ENCODE peak calls at places on chromosomes 4 and X, in eight cellular contexts. J, X, D, B, E, A, T and O are unnamed samples.

GRCh38 chr4:143616771-143617170 is 83.7 kb downstream of the FREM3 start:
- DNase-seq in J (no peak), X (no peak), D (no peak), B (peak), E (no peak), A (no peak), T (peak), O (no peak)

GRCh38 chrX:142998447-142999208 is 27.1 kb upstream of the SPANXN4 start:
- DNase-seq in J (no peak), X (no peak), D (no peak), B (peak), E (no peak), A (no peak), T (no peak), O (peak)

GRCh38 chr4:3851211-3851610 is 85.0 kb downstream of the ADRA2C start:
- DNase-seq in J (no peak), X (no peak), D (no peak), B (no peak), E (no peak), A (no peak), T (peak), O (no peak)

GRCh38 chr4:89196056-89196674 is 84.8 kb downstream of the TIGD2 start:
- DNase-seq in J (no peak), X (no peak), D (no peak), B (no peak), E (no peak), A (no peak), T (no peak), O (no peak)

GRCh38 chr4:968221-968620 is 5.1 kb downstream of the DGKQ start:
- DNase-seq in J (no peak), X (no peak), D (no peak), B (no peak), E (no peak), A (no peak), T (no peak), O (no peak)

GRCh38 chrX:132071260-132071659 is 48.2 kb downstream of the STK26 start:
- DNase-seq in J (no peak), X (no peak), D (no peak), B (no peak), E (no peak), A (no peak), T (peak), O (peak)

GRCh38 chrX:23782863-23783568 is at the start of gene SAT1:
- DNase-seq in J (peak), X (peak), D (peak), B (peak), E (peak), A (peak), T (peak), O (peak)

GRCh38 chr4:139767168-139767567 is 101.5 kb downstream of the MGST2 start:
- DNase-seq in J (no peak), X (no peak), D (no peak), B (no peak), E (no peak), A (no peak), T (peak), O (no peak)

GRCh38 chr4:4831266-4831665 is 28.2 kb upstream of the MSX1 start:
- DNase-seq in J (no peak), X (no peak), D (no peak), B (no peak), E (no peak), A (no peak), T (no peak), O (no peak)

GRCh38 chrX:155048997-155049619 is 21.8 kb downstream of the CMC4 start:
- DNase-seq in J (peak), X (peak), D (no peak), B (peak), E (no peak), A (peak), T (no peak), O (peak)

GRCh38 chr4:82248903-82249632 is 124.7 kb downstream of the HNRNPD start:
- DNase-seq in J (no peak), X (no peak), D (no peak), B (no peak), E (no peak), A (no peak), T (no peak), O (no peak)

GRCh38 chrX:44462851-44463250 is 79.8 kb downstream of the FUNDC1 start:
- DNase-seq in J (no peak), X (peak), D (no peak), B (no peak), E (no peak), A (no peak), T (no peak), O (peak)

GRCh38 chrX:56219702-56220101 is 12.5 kb upstream of the KLF8 start:
- DNase-seq in J (no peak), X (no peak), D (no peak), B (no peak), E (no peak), A (no peak), T (no peak), O (no peak)
- TF ChIP-seq CTCF in J (no peak), X (no peak), D (no peak), B (no peak), E (peak), A (peak), T (peak), O (no peak)

DNA sequence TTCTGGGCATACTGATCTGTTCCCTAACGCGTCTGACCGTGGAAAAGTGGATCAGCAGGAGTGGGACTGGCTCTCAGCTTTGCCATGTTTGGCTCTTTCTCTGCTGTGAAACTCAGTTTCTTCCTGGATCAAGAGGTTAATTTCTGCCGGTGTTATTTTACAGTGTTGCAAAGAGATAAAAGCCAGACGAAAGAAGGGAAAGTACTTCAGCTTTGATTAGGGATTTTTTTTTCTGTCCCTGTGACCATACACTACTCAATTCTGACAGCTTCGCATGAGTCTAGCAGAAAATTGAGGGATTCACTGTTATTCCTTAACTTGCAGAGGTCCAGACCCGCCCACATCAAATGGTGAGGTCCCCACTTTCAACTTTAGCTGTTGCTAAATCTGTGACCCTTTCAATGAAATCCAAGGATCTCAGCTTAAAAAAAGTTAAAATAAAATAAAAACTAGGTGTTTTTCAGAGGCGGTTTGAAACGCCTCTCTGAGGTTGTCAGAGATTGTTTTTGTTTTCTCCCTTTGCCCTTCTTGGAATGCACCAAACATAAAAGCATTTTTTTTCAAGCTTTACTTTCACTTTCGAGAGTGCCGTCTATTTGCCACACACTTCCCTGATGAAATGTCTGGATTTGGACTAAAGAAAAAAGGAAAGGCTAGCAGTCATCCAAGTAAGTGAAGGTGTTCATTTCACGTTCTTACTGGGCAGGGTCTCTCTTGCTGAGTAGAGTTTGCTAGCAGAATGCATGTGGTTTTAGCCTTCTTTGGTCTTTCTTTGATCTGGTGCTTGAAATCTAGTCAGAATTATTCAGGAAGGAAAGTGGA is at the start of gene TLR3:
- DNase-seq in J (no peak), X (no peak), D (no peak), B (no peak), E (no peak), A (no peak), T (no peak), O (peak)
- H3K4me3 ChIP-seq in J (peak), X (peak), D (peak), B (peak), E (peak), A (peak), T (peak), O (peak)

DNA sequence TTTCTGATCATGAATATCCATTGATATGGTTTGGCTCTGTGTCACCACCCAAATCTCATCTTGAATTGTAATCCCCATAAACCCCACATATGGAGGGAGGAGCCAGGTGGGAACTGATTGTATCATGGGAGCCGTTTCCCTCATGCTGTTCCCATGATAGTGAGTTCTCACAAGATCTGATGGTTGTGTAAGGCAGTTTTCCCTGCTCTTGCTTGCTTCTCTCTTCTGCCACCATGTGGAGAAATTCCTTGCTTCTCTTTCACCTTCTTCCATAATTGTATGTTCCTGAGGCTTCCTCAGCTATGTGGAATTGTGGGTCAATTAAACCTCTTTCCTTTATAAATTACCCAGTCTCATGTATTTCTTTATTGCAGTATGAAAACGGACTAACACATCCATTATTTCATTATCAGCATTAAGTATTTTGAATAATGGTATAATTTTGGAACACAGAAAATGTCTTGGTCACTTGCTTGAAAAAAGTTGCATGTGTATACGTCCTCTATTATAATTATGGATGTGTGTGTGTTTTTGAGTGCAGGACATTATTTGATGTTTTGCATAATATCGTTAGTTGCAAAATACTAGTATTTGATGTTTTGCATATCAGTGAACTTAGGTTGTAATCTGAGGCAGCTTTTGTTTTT is 334.6 kb downstream of the PCDH10 start:
- DNase-seq in J (peak), X (no peak), D (no peak), B (peak), E (no peak), A (no peak), T (no peak), O (peak)
- TF ChIP-seq CTCF in J (peak), X (no peak), D (no peak), B (no peak), E (no peak), A (no peak), T (no peak), O (peak)

GRCh38 chr4:163284304-163284703 is 48.1 kb downstream of the NPY1R start:
- DNase-seq in J (no peak), X (no peak), D (no peak), B (no peak), E (no peak), A (no peak), T (no peak), O (no peak)

GRCh38 chr4:163279713-163280112 is 52.7 kb downstream of the NPY1R start:
- DNase-seq in J (no peak), X (no peak), D (no peak), B (no peak), E (no peak), A (no peak), T (no peak), O (no peak)

DNA sequence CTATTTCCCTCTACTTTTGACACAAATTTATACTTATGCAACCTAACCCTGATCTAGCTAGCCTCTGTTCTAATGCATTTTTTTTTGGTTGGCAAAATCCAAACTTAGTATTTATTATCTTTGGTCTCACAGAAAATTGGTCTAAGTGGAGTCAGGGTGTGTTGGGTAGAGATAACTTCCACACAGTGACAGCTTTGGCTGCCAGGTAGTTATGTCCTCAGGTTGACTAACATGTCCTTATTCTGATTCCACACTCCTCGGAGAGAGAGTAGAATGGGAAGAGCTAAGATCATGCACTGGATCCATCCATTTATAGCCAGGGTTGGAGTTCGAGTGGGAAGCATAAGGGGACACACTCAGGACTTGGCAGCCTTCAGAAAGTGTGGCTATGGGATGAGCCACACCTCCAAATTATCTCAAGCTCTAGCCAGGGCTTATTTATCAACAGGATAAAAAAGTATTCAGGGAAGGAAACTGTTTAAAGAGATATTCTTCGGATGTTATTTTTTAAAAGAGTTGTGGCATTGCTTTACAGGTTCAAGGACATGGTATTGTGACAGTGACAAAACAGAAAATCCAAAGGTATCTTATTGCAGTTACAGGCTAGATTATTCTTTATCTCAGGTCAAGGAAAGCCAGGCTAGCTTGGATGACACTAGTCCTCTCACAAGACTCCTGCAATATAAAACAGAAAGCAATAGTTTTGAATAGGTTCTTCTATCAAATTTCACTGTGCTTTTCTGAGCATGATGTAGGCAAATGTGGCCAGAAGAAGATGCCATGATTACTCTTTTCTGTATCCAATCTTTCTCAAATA is 51.5 kb downstream of the NPY1R start:
- DNase-seq in J (no peak), X (no peak), D (no peak), B (no peak), E (no peak), A (no peak), T (no peak), O (no peak)
- H3K4me3 ChIP-seq in J (no peak), X (no peak), D (no peak), B (no peak), E (no peak), A (no peak), T (no peak), O (no peak)